ENCODE peak calls at places on chromosomes 6 and 20, in seven cellular contexts. V, I, L, O, B, U and P are unnamed samples.

GRCh38 chr6:6811151-6812002 is 222.9 kb downstream of the LY86 start:
- DNase-seq in U (no peak), O (peak), L (no peak), I (no peak), B (peak), V (peak), P (no peak)

GRCh38 chr6:107292570-107293285 is 166.6 kb downstream of the PDSS2 start:
- DNase-seq in I (no peak), O (no peak), B (no peak), V (no peak), L (no peak), U (no peak), P (no peak)

GRCh38 chr6:39091163-39091562 is 23.8 kb downstream of the SAYSD1 start:
- DNase-seq in U (no peak), I (no peak), L (no peak), O (no peak), B (no peak), V (peak), P (no peak)

GRCh38 chr20:47998736-47999135 is 213.5 kb upstream of the SULF2 start:
- DNase-seq in V (no peak), O (no peak), B (peak), L (no peak), U (no peak), I (no peak), P (no peak)

GRCh38 chr6:11750682-11751081 is 27.9 kb downstream of the ADTRP start:
- DNase-seq in B (no peak), I (no peak), L (no peak), U (no peak), V (no peak), O (peak), P (no peak)

GRCh38 chr6:37029249-37029959 is 23.9 kb downstream of the FGD2 start:
- DNase-seq in L (no peak), U (peak), V (peak), B (peak), O (peak), I (no peak), P (peak)

GRCh38 chr6:125174626-125175025 is 21.1 kb downstream of the TPD52L1 start:
- DNase-seq in I (no peak), L (no peak), U (no peak), V (no peak), O (no peak), B (no peak), P (no peak)

GRCh38 chr6:47278545-47278944 is 31.2 kb downstream of the TNFRSF21 start:
- DNase-seq in I (no peak), O (peak), B (no peak), V (no peak), U (no peak), L (no peak), P (no peak)

GRCh38 chr6:3996349-3996748 is 82.6 kb downstream of the FAM217A start:
- DNase-seq in V (no peak), O (no peak), U (no peak), B (no peak), L (no peak), I (no peak), P (no peak)

GRCh38 chr6:80527552-80528052 is 421.1 kb downstream of the BCKDHB start:
- DNase-seq in O (peak), B (no peak), I (no peak), V (peak), U (no peak), L (no peak), P (no peak)

GRCh38 chr6:131998255-131998982 is 47.2 kb upstream of the CCN2 start:
- DNase-seq in I (no peak), V (no peak), B (peak), U (no peak), L (peak), O (peak), P (no peak)

GRCh38 chr20:45229264-45230056 is 8.3 kb downstream of the SEMG2 start:
- DNase-seq in O (no peak), I (no peak), L (no peak), B (no peak), U (no peak), V (peak), P (peak)

GRCh38 chr6:132364675-132365074 is 36.6 kb downstream of the MOXD1 start:
- DNase-seq in L (no peak), U (no peak), O (no peak), V (no peak), B (peak), I (no peak), P (no peak)

GRCh38 chr20:24100370-24101011 is 111.9 kb upstream of the GGTLC1 start:
- DNase-seq in O (peak), V (peak), B (peak), I (no peak), U (no peak), L (no peak), P (peak)

GRCh38 chr6:43812850-43813584 is 43.0 kb downstream of the VEGFA start:
- DNase-seq in V (no peak), O (peak), B (no peak), I (no peak), L (no peak), U (no peak), P (peak)

GRCh38 chr6:153207617-153208016 is 76.5 kb upstream of the RGS17 start:
- DNase-seq in I (no peak), V (no peak), L (no peak), U (no peak), O (no peak), B (peak), P (no peak)

GRCh38 chr20:46195264-46196038 is 77.3 kb downstream of the CD40 start:
- DNase-seq in B (no peak), U (no peak), V (no peak), L (no peak), I (no peak), O (no peak), P (no peak)

GRCh38 chr20:36541227-36542018 is at the start of gene MYL9:
- DNase-seq in O (peak), U (peak), V (peak), B (peak), I (no peak), L (peak), P (peak)

GRCh38 chr20:46099491-46100287 is 9.9 kb upstream of the NCOA5 start:
- DNase-seq in I (no peak), B (no peak), O (no peak), V (no peak), U (no peak), L (no peak), P (peak)

GRCh38 chr20:44295995-44296394 is 15.0 kb downstream of the FITM2 start:
- DNase-seq in I (no peak), B (no peak), O (no peak), U (no peak), V (no peak), L (no peak), P (peak)

GRCh38 chr6:166906376-166907044 is 49.8 kb downstream of the RNASET2 start:
- DNase-seq in U (no peak), I (no peak), B (no peak), O (no peak), L (no peak), V (no peak), P (no peak)

GRCh38 chr6:37406942-37407341 is 26.1 kb upstream of the CMTR1 start:
- DNase-seq in V (no peak), U (no peak), O (no peak), B (no peak), L (no peak), I (no peak), P (no peak)

GRCh38 chr6:158184598-158184997 is 16.4 kb downstream of the GTF2H5 start:
- DNase-seq in I (no peak), B (peak), L (no peak), V (no peak), O (peak), U (no peak), P (no peak)

GRCh38 chr6:45187841-45188240 is 140.3 kb upstream of the RUNX2 start:
- DNase-seq in O (peak), L (no peak), I (no peak), U (no peak), V (peak), B (peak), P (no peak)

GRCh38 chr20:58431134-58431533 is 42.1 kb downstream of the VAPB start:
- DNase-seq in O (peak), V (no peak), I (no peak), U (no peak), B (peak), L (no peak), P (no peak)

GRCh38 chr20:3836132-3836531 is 10.5 kb upstream of the MAVS start:
- DNase-seq in V (no peak), O (no peak), L (no peak), U (no peak), B (no peak), I (no peak), P (no peak)

GRCh38 chr20:58086763-58087566 is 141.5 kb downstream of the ANKRD60 start:
- DNase-seq in L (no peak), I (no peak), B (peak), U (no peak), V (peak), O (peak), P (peak)

GRCh38 chr20:41141153-41141815 is 3.9 kb downstream of the PLCG1 start:
- DNase-seq in V (no peak), U (no peak), B (peak), O (peak), L (no peak), I (no peak), P (peak)

GRCh38 chr6:145891565-145891964 is 72.6 kb downstream of the SHPRH start:
- DNase-seq in L (no peak), O (peak), I (peak), V (no peak), U (no peak), B (peak), P (no peak)

GRCh38 chr6:46095251-46095650 is 34.5 kb upstream of the ENPP4 start:
- DNase-seq in B (no peak), U (no peak), O (no peak), L (no peak), V (no peak), I (no peak), P (no peak)

GRCh38 chr6:66897576-66897975 is 1190.5 kb upstream of the EYS start:
- DNase-seq in L (no peak), V (peak), I (no peak), O (peak), U (no peak), B (peak), P (no peak)

GRCh38 chr6:98716341-98716740 is 118.0 kb upstream of the POU3F2 start:
- DNase-seq in U (no peak), B (no peak), V (no peak), I (no peak), O (no peak), L (no peak), P (no peak)

GRCh38 chr20:50559856-50560623 is 49.9 kb downstream of the PTPN1 start:
- DNase-seq in U (no peak), L (no peak), B (peak), V (no peak), O (no peak), I (no peak), P (no peak)

GRCh38 chr20:50562262-50562701 is 52.1 kb downstream of the PTPN1 start:
- DNase-seq in L (no peak), B (no peak), V (no peak), U (no peak), O (no peak), I (no peak), P (no peak)

GRCh38 chr20:50563133-50563944 is 53.2 kb downstream of the PTPN1 start:
- DNase-seq in O (no peak), U (no peak), L (no peak), B (no peak), V (no peak), I (no peak), P (no peak)

GRCh38 chr20:50560867-50561266 is 50.7 kb downstream of the PTPN1 start:
- DNase-seq in U (no peak), L (no peak), B (no peak), O (no peak), V (no peak), I (no peak), P (no peak)

GRCh38 chr20:50561379-50562078 is 51.3 kb downstream of the PTPN1 start:
- DNase-seq in V (peak), L (peak), I (peak), O (peak), U (peak), B (peak), P (no peak)
- TF ChIP-seq CTCF in V (no peak), L (no peak), I (no peak), O (no peak), U (no peak), B (no peak), P (no peak)

GRCh38 chr20:52004720-52005119 is 186.9 kb downstream of the ZFP64 start:
- DNase-seq in O (peak), B (peak), L (no peak), I (no peak), U (peak), V (no peak), P (no peak)

GRCh38 chr20:52003976-52004375 is 187.6 kb downstream of the ZFP64 start:
- DNase-seq in L (no peak), I (no peak), O (no peak), V (no peak), U (no peak), B (no peak), P (no peak)

GRCh38 chr20:52003415-52003814 is 188.2 kb downstream of the ZFP64 start:
- DNase-seq in B (no peak), V (no peak), L (no peak), O (no peak), I (no peak), U (no peak), P (no peak)

GRCh38 chr20:52001999-52002666 is 189.4 kb downstream of the ZFP64 start:
- DNase-seq in U (no peak), B (peak), O (peak), I (no peak), V (peak), L (no peak), P (no peak)
- TF ChIP-seq CTCF in U (peak), B (peak), O (peak), I (no peak), V (peak), L (no peak), P (no peak)

GRCh38 chr6:157139054-157139708 is 184.1 kb downstream of the TMEM242 start:
- DNase-seq in V (peak), U (no peak), B (no peak), O (no peak), L (no peak), I (no peak), P (no peak)
- TF ChIP-seq CTCF in V (peak), U (peak), B (no peak), O (no peak), L (no peak), I (peak), P (no peak)

DNA sequence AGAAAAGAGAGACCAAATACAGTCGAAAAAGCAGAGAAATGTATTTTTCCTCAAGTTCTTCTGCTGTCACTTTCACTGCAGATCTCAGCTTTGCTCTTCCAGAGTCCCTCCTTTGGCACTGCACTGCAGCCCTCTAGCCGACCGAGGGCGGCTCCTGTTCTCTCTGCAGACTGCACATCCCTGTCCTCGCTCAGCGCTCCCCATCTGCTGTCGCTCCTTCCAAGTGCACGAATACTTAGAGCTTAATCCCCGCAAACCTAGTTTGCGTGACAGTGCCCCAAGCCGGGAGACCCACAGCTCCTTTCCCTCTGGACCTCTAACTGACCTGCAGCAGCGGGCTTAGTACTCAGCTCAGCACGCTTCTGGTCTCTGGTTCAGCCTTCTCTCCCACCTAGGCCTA is 15.2 kb downstream of the RPP21 start:
- DNase-seq in B (no peak), U (no peak), O (no peak), I (no peak), L (no peak), V (no peak), P (no peak)
- TF ChIP-seq CTCF in B (no peak), U (no peak), O (no peak), I (no peak), L (no peak), V (no peak), P (no peak)

DNA sequence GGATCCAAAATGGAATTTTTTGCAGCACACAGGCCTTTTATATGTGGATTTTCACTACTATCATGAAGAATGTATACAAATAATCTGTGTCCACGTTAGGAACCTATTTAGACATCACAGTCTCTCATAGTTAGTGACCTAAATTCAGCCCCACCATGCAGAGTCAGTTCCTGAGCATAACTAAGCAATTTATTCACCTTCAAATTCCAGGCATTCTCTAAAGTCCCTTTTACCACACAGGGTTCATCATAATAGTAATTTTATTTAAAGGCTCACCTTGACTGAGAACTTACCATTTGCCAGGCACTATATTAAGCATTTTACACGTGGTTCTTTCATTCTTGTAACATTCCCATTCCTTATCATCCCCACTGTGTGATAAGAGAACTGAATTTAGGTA is 353.8 kb downstream of the ARHGAP18 start:
- DNase-seq in I (no peak), U (no peak), O (no peak), V (no peak), L (no peak), B (no peak), P (no peak)
- TF ChIP-seq CTCF in I (no peak), U (no peak), O (no peak), V (no peak), L (no peak), B (no peak), P (no peak)

GRCh38 chr6:103268335-103268734 is 1591.4 kb downstream of the HACE1 start:
- DNase-seq in V (no peak), U (no peak), O (no peak), B (no peak), L (no peak), I (no peak), P (no peak)

GRCh38 chr6:103273048-103273447 is 1586.7 kb downstream of the HACE1 start:
- DNase-seq in B (no peak), O (no peak), V (peak), L (no peak), I (no peak), U (no peak), P (no peak)
- TF ChIP-seq CTCF in B (no peak), O (no peak), V (peak), L (no peak), I (no peak), U (no peak), P (no peak)

DNA sequence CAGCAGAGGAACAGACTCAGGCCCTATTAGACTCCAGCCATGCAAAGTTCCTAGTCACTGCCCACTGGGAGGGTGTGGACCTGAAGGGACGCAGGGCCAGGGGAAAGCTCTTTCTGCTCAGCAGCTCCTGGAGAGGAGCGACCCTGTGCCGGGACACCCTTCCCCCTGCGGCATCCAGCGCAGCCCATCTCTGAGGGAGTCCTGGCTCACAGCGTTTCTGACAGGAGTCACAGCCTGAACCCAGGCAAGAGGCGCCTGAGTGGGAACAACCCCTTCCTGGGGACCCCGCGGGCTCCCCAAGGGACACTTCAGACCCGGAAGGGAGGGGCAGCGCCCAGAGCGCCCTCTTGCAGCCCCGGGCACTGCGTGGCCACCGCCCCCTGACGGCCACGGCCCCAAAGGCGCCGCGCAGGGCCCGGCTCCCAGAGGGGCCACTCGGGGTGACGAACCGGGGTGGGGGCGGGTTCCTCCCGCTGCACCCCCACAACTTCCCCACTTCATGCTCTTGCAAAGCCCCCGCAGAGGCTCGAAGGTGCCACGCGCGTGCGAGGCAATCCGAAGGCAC is 853 bp downstream of the UCKL1 start:
- DNase-seq in I (no peak), U (no peak), B (peak), V (peak), O (no peak), L (no peak), P (peak)
- TF ChIP-seq CTCF in I (peak), U (peak), B (no peak), V (peak), O (peak), L (no peak), P (no peak)

GRCh38 chr6:13238017-13238416 is 90.3 kb downstream of the TBC1D7 start:
- DNase-seq in V (no peak), L (no peak), U (no peak), B (no peak), I (no peak), O (no peak), P (no peak)
- TF ChIP-seq CTCF in V (no peak), L (no peak), U (no peak), B (no peak), I (no peak), O (no peak), P (no peak)

DNA sequence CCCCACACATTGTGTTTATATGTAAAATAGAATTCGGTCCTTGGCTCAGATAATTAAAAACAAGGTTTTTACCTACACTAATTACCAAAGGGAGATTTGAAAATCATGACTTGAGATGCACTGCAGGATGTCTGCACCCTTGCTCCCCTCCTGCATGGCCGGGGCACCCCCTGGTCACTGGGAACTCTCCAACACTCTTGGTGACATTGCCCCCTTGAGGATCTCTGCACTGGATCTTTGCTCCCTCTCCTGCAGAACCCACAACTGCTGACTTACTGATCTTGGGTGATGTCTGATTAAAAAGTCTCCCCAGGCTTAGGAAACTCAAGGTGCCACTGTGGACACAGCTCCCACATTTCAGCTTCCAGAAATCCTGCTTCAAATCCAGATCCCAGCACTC is 17.1 kb upstream of the CSNK2A1 start:
- DNase-seq in O (no peak), U (no peak), B (no peak), I (no peak), L (no peak), V (no peak), P (no peak)
- TF ChIP-seq CTCF in O (no peak), U (no peak), B (peak), I (no peak), L (no peak), V (peak), P (no peak)

DNA sequence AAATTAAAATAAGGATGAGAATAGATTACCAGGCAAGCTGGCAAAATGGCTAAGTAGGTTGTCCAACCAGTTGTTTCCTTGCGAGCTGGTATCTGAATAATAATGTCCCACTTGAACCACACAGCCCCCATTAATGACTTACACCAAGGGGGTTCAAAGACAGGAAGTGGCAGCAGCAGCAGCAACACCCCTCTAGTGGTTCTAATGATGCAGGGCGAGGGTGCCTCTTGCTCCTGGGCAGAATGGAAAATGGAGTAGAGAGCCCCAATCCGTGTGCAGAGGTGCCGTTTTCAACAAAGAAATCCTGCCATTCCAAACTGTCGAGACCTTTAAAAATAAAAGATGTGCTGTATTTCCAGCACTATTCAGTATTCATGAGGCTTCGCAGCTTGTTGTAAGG is 218.1 kb downstream of the TSHZ2 start:
- DNase-seq in L (no peak), O (no peak), I (no peak), U (no peak), V (no peak), B (no peak), P (no peak)
- TF ChIP-seq CTCF in L (no peak), O (no peak), I (no peak), U (no peak), V (no peak), B (no peak), P (no peak)